ENCODE peak calls at places on chromosomes 2 and 18, in five cellular contexts. One of them, this sample, is unnamed.

GRCh38 chr18:64436111-64436510 is 287.2 kb upstream of the LINC00305 start:
- DNase-seq in epithelial cell of esophagus: no peak
- DNase-seq in AG04449: no peak
- DNase-seq in psoas muscle: no peak
- DNase-seq in GM12864: no peak
- DNase-seq in this sample: no peak

GRCh38 chr2:134408791-134409190 is 154.9 kb downstream of the MGAT5 start:
- DNase-seq in epithelial cell of esophagus: peak; percentile 16
- DNase-seq in AG04449: no peak
- DNase-seq in GM12864: no peak
- DNase-seq in psoas muscle: no peak
- DNase-seq in this sample: no peak

GRCh38 chr2:94871226-94872087 is at the start of gene TEKT4:
- DNase-seq in GM12864: no peak
- DNase-seq in AG04449: no peak
- DNase-seq in psoas muscle: no peak
- DNase-seq in epithelial cell of esophagus: no peak
- DNase-seq in this sample: no peak

GRCh38 chr2:241443486-241444223 is 64.7 kb downstream of the STK25 start:
- DNase-seq in epithelial cell of esophagus: peak; percentile 84
- DNase-seq in psoas muscle: no peak
- DNase-seq in AG04449: no peak
- DNase-seq in GM12864: peak; percentile 75
- DNase-seq in this sample: peak; percentile 15

GRCh38 chr2:85433511-85434089 is 15.1 kb downstream of the SH2D6 start:
- DNase-seq in epithelial cell of esophagus: peak; percentile 84
- DNase-seq in psoas muscle: peak; percentile 92
- DNase-seq in GM12864: no peak
- DNase-seq in AG04449: peak; percentile 42
- DNase-seq in this sample: peak; percentile 70

GRCh38 chr2:26456701-26457224 is 21.2 kb downstream of the OTOF start:
- DNase-seq in GM12864: no peak
- DNase-seq in AG04449: no peak
- DNase-seq in epithelial cell of esophagus: peak; percentile 17
- DNase-seq in psoas muscle: no peak
- DNase-seq in this sample: no peak

GRCh38 chr2:22855761-22856184 is 529.2 kb upstream of the KLHL29 start:
- DNase-seq in psoas muscle: no peak
- DNase-seq in GM12864: no peak
- DNase-seq in AG04449: no peak
- DNase-seq in epithelial cell of esophagus: no peak
- DNase-seq in this sample: peak; percentile 63

GRCh38 chr2:71742953-71743601 is 289.7 kb downstream of the DYSF start:
- DNase-seq in AG04449: peak; percentile 37
- DNase-seq in GM12864: no peak
- DNase-seq in psoas muscle: peak; percentile 80
- DNase-seq in epithelial cell of esophagus: peak; percentile 71
- DNase-seq in this sample: peak; percentile 89

GRCh38 chr18:42310956-42311355 is 355.9 kb downstream of the PIK3C3 start:
- DNase-seq in AG04449: no peak
- DNase-seq in epithelial cell of esophagus: peak; percentile 82
- DNase-seq in psoas muscle: peak; percentile 46
- DNase-seq in GM12864: no peak
- DNase-seq in this sample: no peak

GRCh38 chr2:72994282-72994990 is 77.1 kb downstream of the SFXN5 start:
- DNase-seq in psoas muscle: no peak
- DNase-seq in epithelial cell of esophagus: no peak
- DNase-seq in AG04449: no peak
- DNase-seq in GM12864: no peak
- DNase-seq in this sample: no peak

GRCh38 chr2:168992026-168992425 is 39.1 kb downstream of the ABCB11 start:
- DNase-seq in epithelial cell of esophagus: peak; percentile 96
- DNase-seq in AG04449: no peak
- DNase-seq in GM12864: no peak
- DNase-seq in psoas muscle: no peak
- DNase-seq in this sample: no peak

GRCh38 chr2:200509608-200510433 is at the start of gene KCTD18:
- DNase-seq in GM12864: peak; percentile 66
- DNase-seq in AG04449: no peak
- DNase-seq in psoas muscle: peak; percentile 94
- DNase-seq in epithelial cell of esophagus: peak; percentile 79
- DNase-seq in this sample: peak; percentile 89

GRCh38 chr2:237508361-237508760 is 21.3 kb downstream of the MLPH start:
- DNase-seq in GM12864: no peak
- DNase-seq in psoas muscle: no peak
- DNase-seq in AG04449: no peak
- DNase-seq in epithelial cell of esophagus: no peak
- DNase-seq in this sample: no peak
- TF ChIP-seq CTCF in GM12864: no peak
- TF ChIP-seq CTCF in psoas muscle: no peak
- TF ChIP-seq CTCF in AG04449: no peak
- TF ChIP-seq CTCF in epithelial cell of esophagus: no peak
- TF ChIP-seq CTCF in this sample: no peak

DNA sequence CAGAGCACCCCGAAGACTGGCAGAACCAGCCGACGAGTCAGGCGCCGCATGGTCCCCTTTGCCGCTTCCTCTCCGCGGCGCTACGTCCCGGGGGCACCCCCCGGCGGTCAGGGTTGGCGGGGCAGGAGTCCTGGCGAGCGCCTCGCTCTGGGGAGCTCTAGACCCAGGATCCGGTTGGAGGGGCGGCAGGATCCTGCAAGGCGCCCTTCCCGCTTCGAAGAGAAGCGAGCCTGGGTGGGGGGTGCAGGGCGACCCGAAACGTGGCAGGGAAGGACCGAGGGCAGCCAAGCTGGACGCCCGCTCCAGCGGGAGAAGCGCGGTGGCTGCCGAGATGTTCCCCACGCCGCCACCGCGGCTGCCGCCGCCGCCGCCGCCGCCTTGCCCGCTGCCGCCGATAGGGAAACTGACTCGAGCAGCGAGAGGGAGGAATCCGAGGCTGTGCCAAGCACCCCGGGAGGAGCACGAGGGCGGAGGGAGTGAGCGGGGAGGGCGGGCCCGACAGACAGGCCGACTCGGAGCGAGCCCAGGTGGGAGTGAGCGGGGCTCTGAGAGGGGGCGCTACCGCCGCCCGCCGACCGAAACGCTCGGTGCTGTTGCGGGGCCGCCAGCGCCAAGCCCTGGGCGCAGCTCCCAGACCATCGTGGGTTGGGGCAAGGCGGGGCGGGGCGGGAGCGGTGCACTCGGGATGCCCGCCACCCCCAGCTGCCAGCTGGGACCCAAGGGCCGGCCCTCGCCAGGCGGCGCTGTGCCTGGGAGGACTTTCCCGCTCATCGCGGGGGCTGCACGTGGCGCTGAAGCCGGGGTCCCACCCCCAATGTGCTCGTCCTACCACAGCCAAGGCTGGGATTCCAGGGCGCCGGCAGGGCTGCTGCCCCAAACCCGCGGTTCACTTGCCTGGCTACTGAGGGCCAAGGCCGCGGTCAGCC is at the start of gene GALNT14:
- DNase-seq in epithelial cell of esophagus: peak; percentile 79
- DNase-seq in psoas muscle: peak; percentile 40
- DNase-seq in GM12864: no peak
- DNase-seq in AG04449: no peak
- DNase-seq in this sample: peak; percentile 33
- TF ChIP-seq CTCF in epithelial cell of esophagus: peak; percentile 47
- TF ChIP-seq CTCF in psoas muscle: peak; percentile 35
- TF ChIP-seq CTCF in GM12864: peak; percentile 42
- TF ChIP-seq CTCF in AG04449: peak; percentile 39
- TF ChIP-seq CTCF in this sample: peak; percentile 18

DNA sequence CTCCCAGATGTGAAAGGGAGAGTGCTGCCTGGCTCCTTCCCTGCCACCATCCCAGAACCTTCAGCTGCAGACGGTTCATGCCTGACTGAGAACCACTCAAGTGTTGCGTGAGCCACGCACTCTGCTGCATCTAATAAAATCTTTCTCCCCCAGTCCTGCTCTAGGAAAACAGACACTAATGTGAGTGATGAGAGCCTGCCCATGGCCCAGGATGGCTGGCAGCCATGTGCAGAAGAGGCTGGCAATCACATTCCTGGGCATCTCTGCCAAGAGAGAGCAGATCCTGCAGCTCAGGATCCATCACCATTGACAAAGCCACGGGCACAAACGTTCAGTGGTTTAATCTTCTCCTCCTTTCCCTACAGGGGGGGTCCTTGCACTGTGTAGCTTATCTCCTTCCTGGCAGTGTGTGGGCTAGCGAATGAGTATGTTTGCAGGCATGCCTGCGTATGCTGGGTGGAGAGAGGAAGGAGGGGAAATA is 477.5 kb downstream of the SLC4A3 start:
- DNase-seq in epithelial cell of esophagus: peak; percentile 83
- DNase-seq in psoas muscle: no peak
- DNase-seq in GM12864: no peak
- DNase-seq in AG04449: peak; percentile 64
- DNase-seq in this sample: no peak
- TF ChIP-seq CTCF in epithelial cell of esophagus: peak; percentile 49
- TF ChIP-seq CTCF in psoas muscle: no peak
- TF ChIP-seq CTCF in GM12864: no peak
- TF ChIP-seq CTCF in AG04449: peak; percentile 69
- TF ChIP-seq CTCF in this sample: no peak

GRCh38 chr2:201797175-201797840 is 9.0 kb upstream of the CDK15 start:
- DNase-seq in psoas muscle: no peak
- DNase-seq in GM12864: no peak
- DNase-seq in epithelial cell of esophagus: peak; percentile 35
- DNase-seq in AG04449: peak; percentile 87
- DNase-seq in this sample: no peak

GRCh38 chr2:201796478-201796865 is 9.9 kb upstream of the CDK15 start:
- DNase-seq in psoas muscle: no peak
- DNase-seq in AG04449: no peak
- DNase-seq in epithelial cell of esophagus: no peak
- DNase-seq in GM12864: no peak
- DNase-seq in this sample: no peak

GRCh38 chr2:201793631-201794030 is 12.7 kb upstream of the CDK15 start:
- DNase-seq in AG04449: no peak
- DNase-seq in epithelial cell of esophagus: peak; percentile 32
- DNase-seq in GM12864: no peak
- DNase-seq in psoas muscle: no peak
- DNase-seq in this sample: no peak

GRCh38 chr2:201794261-201794660 is 12.1 kb upstream of the CDK15 start:
- DNase-seq in GM12864: no peak
- DNase-seq in AG04449: no peak
- DNase-seq in epithelial cell of esophagus: no peak
- DNase-seq in psoas muscle: no peak
- DNase-seq in this sample: no peak

DNA sequence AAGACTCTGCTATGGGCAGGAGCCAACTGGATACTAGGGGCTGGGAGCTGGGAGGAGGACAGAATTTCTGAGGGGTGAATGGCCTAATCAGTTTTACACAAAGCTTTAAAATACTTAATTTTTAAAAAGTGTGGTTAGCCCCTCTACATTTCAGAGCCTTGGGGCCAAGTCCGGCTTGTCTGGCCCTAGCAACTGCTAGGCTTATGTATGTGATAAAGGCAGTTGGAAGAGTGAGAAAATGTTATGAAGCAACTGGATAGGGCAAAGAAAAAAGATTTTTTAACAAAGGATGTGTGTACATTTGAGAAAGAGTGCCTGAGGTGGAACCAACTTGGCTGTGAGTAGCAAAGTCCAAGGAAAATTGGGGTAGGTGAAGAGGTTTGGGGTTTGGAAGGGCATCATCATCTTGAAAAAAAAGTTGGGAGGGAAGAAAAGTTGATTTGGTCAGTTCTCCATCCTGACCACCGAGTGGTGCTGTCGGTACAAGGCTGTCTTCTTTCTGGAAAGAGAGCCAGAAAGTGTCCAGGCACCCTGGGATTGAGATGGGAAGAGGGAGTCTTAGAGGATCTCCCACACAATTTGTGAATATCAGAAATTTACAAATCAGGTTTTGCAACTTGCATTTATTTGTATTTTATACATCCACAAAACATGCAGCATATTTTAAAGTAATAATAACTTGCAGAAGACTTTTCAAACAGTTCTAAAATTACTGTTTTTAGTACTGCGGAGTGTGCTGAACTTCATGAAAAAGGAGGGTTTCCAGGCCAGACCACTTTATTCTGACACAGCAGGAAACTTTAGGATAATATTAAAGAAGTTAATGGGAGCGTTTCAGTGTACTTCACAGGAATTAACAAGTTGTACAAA is 10.5 kb upstream of the CDK15 start:
- DNase-seq in psoas muscle: no peak
- DNase-seq in GM12864: no peak
- DNase-seq in AG04449: no peak
- DNase-seq in epithelial cell of esophagus: peak; percentile 62
- DNase-seq in this sample: no peak
- TF ChIP-seq CTCF in psoas muscle: peak; percentile 65
- TF ChIP-seq CTCF in GM12864: peak; percentile 63
- TF ChIP-seq CTCF in AG04449: peak; percentile 81
- TF ChIP-seq CTCF in epithelial cell of esophagus: peak; percentile 87
- TF ChIP-seq CTCF in this sample: peak; percentile 66

GRCh38 chr2:114001936-114002335 is 112.0 kb downstream of the ACTR3 start:
- DNase-seq in epithelial cell of esophagus: no peak
- DNase-seq in AG04449: no peak
- DNase-seq in psoas muscle: no peak
- DNase-seq in GM12864: no peak
- DNase-seq in this sample: no peak

GRCh38 chr2:113992090-113992489 is 102.2 kb downstream of the ACTR3 start:
- DNase-seq in psoas muscle: no peak
- DNase-seq in epithelial cell of esophagus: peak; percentile 85
- DNase-seq in AG04449: no peak
- DNase-seq in GM12864: no peak
- DNase-seq in this sample: no peak

GRCh38 chr2:114001152-114001551 is 111.3 kb downstream of the ACTR3 start:
- DNase-seq in GM12864: no peak
- DNase-seq in epithelial cell of esophagus: no peak
- DNase-seq in AG04449: no peak
- DNase-seq in psoas muscle: no peak
- DNase-seq in this sample: no peak

DNA sequence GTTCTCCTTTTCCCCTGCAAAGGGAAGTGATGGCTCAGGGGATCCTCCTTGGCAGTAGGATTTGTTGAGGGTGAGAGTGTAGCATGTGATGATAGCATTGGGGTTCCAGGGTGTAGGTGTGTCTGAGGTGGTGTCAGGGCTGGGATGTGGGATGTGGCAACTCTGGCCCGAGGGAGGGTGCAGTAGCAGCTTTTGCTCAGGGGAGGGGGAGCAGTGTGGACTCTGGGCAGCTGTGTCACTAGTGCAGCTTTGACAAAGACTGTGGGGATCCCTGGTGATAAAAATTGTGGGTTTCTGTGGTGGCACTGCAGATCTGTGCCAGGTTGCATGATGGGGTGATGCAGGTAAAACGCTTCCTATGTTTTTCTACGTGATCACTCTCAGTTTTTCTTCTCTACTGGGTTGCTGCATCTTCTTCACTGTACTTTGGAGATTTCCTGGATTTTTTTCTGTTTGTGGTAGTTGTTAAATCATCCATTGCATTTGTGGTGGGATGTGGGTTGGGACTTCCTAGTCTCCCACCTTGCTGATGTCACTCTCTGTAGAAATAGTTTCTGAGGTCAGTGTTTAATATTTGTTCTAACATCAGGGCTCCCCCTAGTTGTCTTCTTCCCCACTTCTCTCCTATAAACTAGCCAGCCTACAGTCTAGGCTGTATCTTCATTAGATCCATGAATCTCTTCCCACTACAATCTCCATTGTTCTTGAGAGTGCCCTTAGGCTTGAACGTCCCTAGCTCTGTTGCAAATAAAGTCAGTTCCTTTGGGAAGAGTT is 107.1 kb downstream of the ACTR3 start:
- DNase-seq in psoas muscle: no peak
- DNase-seq in epithelial cell of esophagus: no peak
- DNase-seq in AG04449: no peak
- DNase-seq in GM12864: no peak
- DNase-seq in this sample: no peak
- TF ChIP-seq CTCF in psoas muscle: no peak
- TF ChIP-seq CTCF in epithelial cell of esophagus: no peak
- TF ChIP-seq CTCF in AG04449: no peak
- TF ChIP-seq CTCF in GM12864: no peak
- TF ChIP-seq CTCF in this sample: no peak

GRCh38 chr2:105873721-105874120 is 129.0 kb downstream of the NCK2 start:
- DNase-seq in epithelial cell of esophagus: peak; percentile 60
- DNase-seq in AG04449: no peak
- DNase-seq in GM12864: peak; percentile 65
- DNase-seq in psoas muscle: no peak
- DNase-seq in this sample: peak; percentile 26
- TF ChIP-seq CTCF in epithelial cell of esophagus: no peak
- TF ChIP-seq CTCF in AG04449: no peak
- TF ChIP-seq CTCF in GM12864: no peak
- TF ChIP-seq CTCF in psoas muscle: no peak
- TF ChIP-seq CTCF in this sample: no peak